ENCODE peak calls at places on chromosomes 5 and 9, in seven cellular contexts. K, M, P, T, Q, F and D are unnamed samples.

GRCh38 chr5:57450991-57451876 is 31.4 kb downstream of the ACTBL2 start:
- DNase-seq in K (no peak), M (no peak), P (no peak), T (no peak), Q (no peak), F (no peak), D (no peak)

GRCh38 chr9:136617746-136618577 is 44.8 kb upstream of the EGFL7 start:
- DNase-seq in K (peak; percentile 74), M (no peak), P (no peak), T (no peak), Q (no peak), F (no peak), D (no peak)

GRCh38 chr9:112868461-112868860 is 22.2 kb downstream of the SLC46A2 start:
- DNase-seq in K (no peak), M (no peak), P (no peak), T (no peak), Q (no peak), F (no peak), D (no peak)

GRCh38 chr5:19865336-19866087 is 122.5 kb downstream of the CDH18 start:
- DNase-seq in K (no peak), M (no peak), P (no peak), T (no peak), Q (no peak), F (no peak), D (no peak)

GRCh38 chr5:155508673-155509072 is 495.1 kb downstream of the KIF4B start:
- DNase-seq in K (no peak), M (no peak), P (no peak), T (no peak), Q (no peak), F (no peak), D (no peak)

GRCh38 chr5:177301503-177302165 is 1.9 kb downstream of the RAB24 start:
- DNase-seq in K (peak; percentile 93), M (no peak), P (no peak), T (no peak), Q (no peak), F (no peak), D (no peak)

GRCh38 chr5:1243487-1244152 is 18.4 kb downstream of the SLC6A18 start:
- DNase-seq in K (no peak), M (no peak), P (no peak), T (no peak), Q (no peak), F (no peak), D (no peak)

GRCh38 chr9:79360387-79361347 is 211.1 kb upstream of the TLE4 start:
- DNase-seq in K (no peak), M (no peak), P (peak; percentile 20), T (no peak), Q (no peak), F (no peak), D (no peak)

GRCh38 chr5:76590027-76590426 is 33.2 kb downstream of the F2RL2 start:
- DNase-seq in K (no peak), M (no peak), P (no peak), T (no peak), Q (no peak), F (no peak), D (no peak)

GRCh38 chr9:127715443-127716337 is at the start of the genes PTRH1 and TTC16:
- DNase-seq in K (peak; percentile 98), M (peak; percentile 97), P (peak; percentile 99), T (peak; percentile 99), Q (peak; percentile 95), F (peak; percentile 76), D (peak; percentile 82)

GRCh38 chr5:115372121-115372520 is 75.7 kb upstream of the CCDC112 start:
- DNase-seq in K (no peak), M (no peak), P (peak; percentile 41), T (no peak), Q (no peak), F (no peak), D (no peak)

GRCh38 chr9:15189491-15189890 is 117.5 kb downstream of the TTC39B start:
- DNase-seq in K (no peak), M (no peak), P (no peak), T (no peak), Q (no peak), F (no peak), D (no peak)